ENCODE peak calls at places on chromosomes 2 and 18, in six cellular contexts. D is CD8-positive, alpha-beta T cell; T is H1; Q is aorta; K is uterus; Z is lower lobe of right lung. A is an unnamed sample.

GRCh38 chr2:75915851-75916634 is 205.3 kb upstream of the GCFC2 start:
- DNase-seq in D (no peak), T (no peak), Q (no peak), K (no peak), Z (no peak), A (no peak)

GRCh38 chr2:179454443-179455218 is 190.0 kb upstream of the SESTD1 start:
- DNase-seq in D (no peak), T (no peak), Q (no peak), K (no peak), Z (no peak), A (no peak)

GRCh38 chr2:85275984-85276540 is 51.7 kb downstream of the TGOLN2 start:
- DNase-seq in D (no peak), T (no peak), Q (no peak), K (no peak), Z (no peak), A (no peak)

GRCh38 chr2:130963849-130964793 is 127.4 kb downstream of the ARHGEF4 start:
- DNase-seq in D (no peak), T (peak; percentile 83), Q (no peak), K (no peak), Z (no peak), A (no peak)

GRCh38 chr2:168256448-168256847 is 9.1 kb upstream of the STK39 start:
- DNase-seq in D (no peak), T (no peak), Q (no peak), K (no peak), Z (no peak), A (no peak)

GRCh38 chr2:204315236-204315662 is 230.0 kb upstream of the PARD3B start:
- DNase-seq in D (no peak), T (no peak), Q (peak; percentile 70), K (no peak), Z (no peak), A (no peak)

GRCh38 chr2:182594286-182594685 is 121.8 kb upstream of the DNAJC10 start:
- DNase-seq in D (no peak), T (no peak), Q (no peak), K (no peak), Z (no peak), A (no peak)

GRCh38 chr2:42055573-42056514 is 8.0 kb downstream of the PKDCC start:
- DNase-seq in D (no peak), T (no peak), Q (no peak), K (peak; percentile 84), Z (no peak), A (no peak)

GRCh38 chr2:101986804-101987740 is 4.7 kb upstream of the IL1R2 start:
- DNase-seq in D (peak; percentile 29), T (no peak), Q (no peak), K (no peak), Z (no peak), A (no peak)

GRCh38 chr18:36099311-36099710 is 29.8 kb downstream of the SLC39A6 start:
- DNase-seq in D (no peak), T (no peak), Q (no peak), K (no peak), Z (no peak), A (no peak)

GRCh38 chr2:180763249-180763989 is 217.0 kb upstream of the UBE2E3 start:
- DNase-seq in D (no peak), T (no peak), Q (no peak), K (no peak), Z (no peak), A (no peak)

GRCh38 chr2:239152916-239153305 is 247.9 kb downstream of the HDAC4 start:
- DNase-seq in D (peak; percentile 2), T (no peak), Q (peak; percentile 20), K (peak; percentile 12), Z (no peak), A (no peak)

GRCh38 chr2:102367331-102367971 is 11.9 kb downstream of the IL18R1 start:
- DNase-seq in D (peak; percentile 24), T (no peak), Q (no peak), K (no peak), Z (no peak), A (no peak)

GRCh38 chr2:109238580-109238979 is 109.6 kb downstream of the SH3RF3 start:
- DNase-seq in D (peak; percentile 21), T (no peak), Q (no peak), K (peak; percentile 77), Z (peak; percentile 89), A (peak; percentile 88)

GRCh38 chr2:2547451-2547850 is 216.4 kb upstream of the MYT1L start:
- DNase-seq in D (no peak), T (no peak), Q (no peak), K (no peak), Z (no peak), A (no peak)

GRCh38 chr2:191617589-191617988 is 60.3 kb upstream of the NABP1 start:
- DNase-seq in D (peak; percentile 40), T (no peak), Q (no peak), K (no peak), Z (no peak), A (no peak)

GRCh38 chr2:215376103-215376780 is 59.6 kb downstream of the FN1 start:
- DNase-seq in D (no peak), T (no peak), Q (no peak), K (no peak), Z (no peak), A (no peak)
- H3K36me3 ChIP-seq in D (no peaks in the 10 kb centered on the region), T (peaks cover 2% of the 10 kb centered on the region), Q (peaks cover 31% of the 10 kb centered on the region), K (no peaks in the 10 kb centered on the region), Z (peaks cover 93% of the 10 kb centered on the region), A (peaks cover 62% of the 10 kb centered on the region)

DNA sequence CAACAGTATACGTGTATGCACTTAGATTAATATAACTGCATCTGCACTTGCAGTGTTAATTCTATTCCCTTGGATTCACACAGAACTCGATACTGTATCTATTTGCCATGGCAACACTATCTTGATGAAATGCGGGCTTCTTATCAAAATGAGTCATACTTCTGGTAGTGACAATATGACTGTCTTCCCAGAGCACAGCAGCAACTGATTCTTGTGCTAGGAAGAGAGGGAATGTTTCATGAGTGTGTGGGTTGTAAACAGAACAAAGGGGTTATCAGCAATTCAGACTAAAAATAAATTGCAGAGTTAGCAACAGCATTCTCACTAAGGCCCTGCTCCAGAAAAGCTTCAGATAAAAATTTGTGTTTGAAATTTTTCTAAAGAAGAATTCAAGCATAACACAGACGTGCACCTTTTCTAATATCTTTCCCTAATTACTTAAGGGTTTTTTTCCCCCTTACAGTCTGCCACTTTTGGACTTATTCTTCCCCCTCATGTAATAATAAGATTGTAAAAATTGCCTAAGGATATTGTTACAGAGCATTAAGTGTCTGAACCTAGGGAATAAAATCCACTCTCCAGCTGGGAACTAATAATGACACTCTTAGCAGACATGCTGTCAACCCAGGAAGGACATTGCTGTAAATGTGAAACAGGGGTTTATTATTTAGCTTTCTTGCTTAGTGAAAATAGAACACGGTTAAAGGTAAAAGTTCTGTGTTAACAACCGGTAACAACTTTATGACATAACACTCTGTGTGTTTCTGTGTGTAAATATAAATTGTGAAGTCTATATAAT is 100.0 kb upstream of the SLC38A11 start:
- DNase-seq in D (no peak), T (no peak), Q (no peak), K (no peak), Z (no peak), A (no peak)
- H3K4me1 ChIP-seq in D (no peaks in the 10 kb centered on the region), T (no peaks in the 10 kb centered on the region), Q (no peaks in the 10 kb centered on the region), K (no peaks in the 10 kb centered on the region), Z (no peaks in the 10 kb centered on the region), A (peaks cover 14% of the 10 kb centered on the region)

GRCh38 chr18:48614005-48614404 is 75.2 kb downstream of the CTIF start:
- DNase-seq in D (no peak), T (no peak), Q (no peak), K (no peak), Z (no peak), A (no peak)

GRCh38 chr18:48611785-48612480 is 73.1 kb downstream of the CTIF start:
- DNase-seq in D (no peak), T (no peak), Q (peak; percentile 59), K (no peak), Z (no peak), A (no peak)

GRCh38 chr18:48612511-48612910 is 73.7 kb downstream of the CTIF start:
- DNase-seq in D (no peak), T (no peak), Q (peak; percentile 40), K (no peak), Z (no peak), A (no peak)

GRCh38 chr18:48612917-48613316 is 74.1 kb downstream of the CTIF start:
- DNase-seq in D (no peak), T (no peak), Q (peak; percentile 15), K (no peak), Z (no peak), A (no peak)

DNA sequence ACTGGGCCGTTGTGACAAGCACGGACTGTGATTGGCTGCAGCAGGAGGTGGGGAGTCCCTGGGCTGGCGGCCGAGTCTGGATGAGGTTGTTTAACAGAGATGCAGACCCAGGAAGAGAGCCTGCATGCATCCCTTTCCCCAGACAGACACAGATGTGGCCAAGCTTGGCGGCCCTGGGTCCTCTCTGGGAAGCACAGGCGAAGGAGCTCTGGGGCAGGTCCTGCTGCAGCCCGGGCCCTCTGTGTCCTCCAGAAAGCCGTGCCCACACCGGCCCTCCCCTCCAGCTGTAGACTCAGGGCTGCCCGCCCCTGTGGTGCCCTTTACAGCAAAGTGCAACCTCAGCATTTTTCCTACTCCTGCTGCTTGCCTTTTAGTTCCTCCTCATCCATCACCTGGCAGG is 74.8 kb downstream of the CTIF start:
- DNase-seq in D (no peak), T (peak; percentile 61), Q (peak; percentile 90), K (peak; percentile 76), Z (no peak), A (peak; percentile 88)
- H3K36me3 ChIP-seq in D (no peaks in the 10 kb centered on the region), T (no peaks in the 10 kb centered on the region), Q (no peaks in the 10 kb centered on the region), K (no peaks in the 10 kb centered on the region), Z (no peaks in the 10 kb centered on the region), A (peaks cover 4% of the 10 kb centered on the region)

GRCh38 chr2:230738924-230739323 is 26.3 kb downstream of the CAB39 start:
- DNase-seq in D (no peak), T (no peak), Q (no peak), K (no peak), Z (no peak), A (no peak)
- H3K4me1 ChIP-seq in D (peaks cover 49% of the 10 kb centered on the region), T (peaks cover 2% of the 10 kb centered on the region), Q (peaks cover 4% of the 10 kb centered on the region), K (no peaks in the 10 kb centered on the region), Z (peaks cover 58% of the 10 kb centered on the region), A (peaks cover 38% of the 10 kb centered on the region)

A was measured in right atrium auricular region.